ENCODE peak calls at places on chromosome 11, in eight cellular contexts. One of them, this sample, is unnamed.
A peak's percentile ranks its signal among the peaks of the same experiment; 100 is the strongest.

GRCh38 chr11:3905080-3905953 is 49.9 kb downstream of the STIM1 start:
- DNase-seq in SK-N-SH: no peak
- DNase-seq in brain microvascular endothelial cell: peak; percentile 83
- DNase-seq in GM23248: peak; percentile 84
- DNase-seq in dorsolateral prefrontal cortex: no peak
- DNase-seq in CD4-positive, alpha-beta T cell: peak; percentile 55
- DNase-seq in psoas muscle: no peak
- DNase-seq in pancreas: no peak
- DNase-seq in this sample: peak; percentile 45

GRCh38 chr11:114033572-114033971 is 25.9 kb upstream of the ZBTB16 start:
- DNase-seq in pancreas: no peak
- DNase-seq in brain microvascular endothelial cell: no peak
- DNase-seq in GM23248: no peak
- DNase-seq in CD4-positive, alpha-beta T cell: no peak
- DNase-seq in dorsolateral prefrontal cortex: no peak
- DNase-seq in psoas muscle: no peak
- DNase-seq in SK-N-SH: no peak
- DNase-seq in this sample: no peak

GRCh38 chr11:17563248-17563647 is 16.2 kb downstream of the OTOG start:
- DNase-seq in GM23248: peak; percentile 10
- DNase-seq in pancreas: no peak
- DNase-seq in CD4-positive, alpha-beta T cell: no peak
- DNase-seq in psoas muscle: no peak
- DNase-seq in dorsolateral prefrontal cortex: no peak
- DNase-seq in SK-N-SH: no peak
- DNase-seq in brain microvascular endothelial cell: no peak
- DNase-seq in this sample: no peak

GRCh38 chr11:353315-353857 is 15.9 kb upstream of the B4GALNT4 start:
- DNase-seq in dorsolateral prefrontal cortex: peak; percentile 66
- DNase-seq in psoas muscle: peak; percentile 92
- DNase-seq in brain microvascular endothelial cell: peak; percentile 57
- DNase-seq in SK-N-SH: no peak
- DNase-seq in CD4-positive, alpha-beta T cell: no peak
- DNase-seq in pancreas: peak; percentile 92
- DNase-seq in GM23248: peak; percentile 92
- DNase-seq in this sample: peak; percentile 73

GRCh38 chr11:35282226-35282882 is 137.0 kb downstream of the SLC1A2 start:
- DNase-seq in SK-N-SH: no peak
- DNase-seq in pancreas: no peak
- DNase-seq in psoas muscle: no peak
- DNase-seq in dorsolateral prefrontal cortex: no peak
- DNase-seq in CD4-positive, alpha-beta T cell: no peak
- DNase-seq in GM23248: peak; percentile 72
- DNase-seq in brain microvascular endothelial cell: peak; percentile 57
- DNase-seq in this sample: no peak

GRCh38 chr11:849951-850776 is 7.5 kb downstream of the TSPAN4 start:
- DNase-seq in dorsolateral prefrontal cortex: no peak
- DNase-seq in SK-N-SH: peak; percentile 87
- DNase-seq in CD4-positive, alpha-beta T cell: no peak
- DNase-seq in psoas muscle: no peak
- DNase-seq in pancreas: no peak
- DNase-seq in brain microvascular endothelial cell: no peak
- DNase-seq in GM23248: no peak
- DNase-seq in this sample: no peak

GRCh38 chr11:94747136-94748110 is 20.7 kb upstream of the AMOTL1 start:
- DNase-seq in brain microvascular endothelial cell: no peak
- DNase-seq in pancreas: no peak
- DNase-seq in psoas muscle: no peak
- DNase-seq in CD4-positive, alpha-beta T cell: no peak
- DNase-seq in GM23248: peak; percentile 81
- DNase-seq in SK-N-SH: no peak
- DNase-seq in dorsolateral prefrontal cortex: no peak
- DNase-seq in this sample: no peak

GRCh38 chr11:75602916-75603315 is 40.9 kb downstream of the SERPINH1 start:
- DNase-seq in pancreas: no peak
- DNase-seq in psoas muscle: no peak
- DNase-seq in SK-N-SH: no peak
- DNase-seq in brain microvascular endothelial cell: peak; percentile 45
- DNase-seq in GM23248: no peak
- DNase-seq in dorsolateral prefrontal cortex: no peak
- DNase-seq in CD4-positive, alpha-beta T cell: no peak
- DNase-seq in this sample: no peak

GRCh38 chr11:1832181-1832988 is 2.4 kb upstream of the SYT8 start:
- DNase-seq in SK-N-SH: peak; percentile 95
- DNase-seq in CD4-positive, alpha-beta T cell: peak; percentile 54
- DNase-seq in brain microvascular endothelial cell: no peak
- DNase-seq in dorsolateral prefrontal cortex: peak; percentile 67
- DNase-seq in GM23248: peak; percentile 28
- DNase-seq in psoas muscle: peak; percentile 78
- DNase-seq in pancreas: peak; percentile 78
- DNase-seq in this sample: peak; percentile 67

GRCh38 chr11:134003792-134004405 is 47.1 kb upstream of the IGSF9B start:
- DNase-seq in dorsolateral prefrontal cortex: no peak
- DNase-seq in psoas muscle: no peak
- DNase-seq in pancreas: no peak
- DNase-seq in GM23248: no peak
- DNase-seq in SK-N-SH: no peak
- DNase-seq in CD4-positive, alpha-beta T cell: no peak
- DNase-seq in brain microvascular endothelial cell: no peak
- DNase-seq in this sample: no peak

GRCh38 chr11:131688056-131688693 is 317.8 kb downstream of the NTM start:
- DNase-seq in dorsolateral prefrontal cortex: peak; percentile 64
- DNase-seq in pancreas: peak; percentile 42
- DNase-seq in CD4-positive, alpha-beta T cell: no peak
- DNase-seq in SK-N-SH: peak; percentile 96
- DNase-seq in brain microvascular endothelial cell: peak; percentile 36
- DNase-seq in GM23248: peak; percentile 81
- DNase-seq in psoas muscle: peak; percentile 72
- DNase-seq in this sample: peak; percentile 34

GRCh38 chr11:7332451-7332850 is 80.7 kb downstream of the SYT9 start:
- DNase-seq in CD4-positive, alpha-beta T cell: no peak
- DNase-seq in psoas muscle: no peak
- DNase-seq in SK-N-SH: no peak
- DNase-seq in brain microvascular endothelial cell: no peak
- DNase-seq in pancreas: no peak
- DNase-seq in GM23248: no peak
- DNase-seq in dorsolateral prefrontal cortex: no peak
- DNase-seq in this sample: no peak

GRCh38 chr11:3001496-3001895 is 9.4 kb upstream of the NAP1L4 start:
- DNase-seq in CD4-positive, alpha-beta T cell: no peak
- DNase-seq in brain microvascular endothelial cell: no peak
- DNase-seq in dorsolateral prefrontal cortex: peak; percentile 79
- DNase-seq in psoas muscle: no peak
- DNase-seq in SK-N-SH: peak; percentile 55
- DNase-seq in pancreas: peak; percentile 57
- DNase-seq in GM23248: no peak
- DNase-seq in this sample: no peak

GRCh38 chr11:86514453-86514852 is 139.8 kb downstream of the CCDC81 start:
- DNase-seq in SK-N-SH: no peak
- DNase-seq in brain microvascular endothelial cell: no peak
- DNase-seq in pancreas: no peak
- DNase-seq in dorsolateral prefrontal cortex: no peak
- DNase-seq in CD4-positive, alpha-beta T cell: no peak
- DNase-seq in psoas muscle: no peak
- DNase-seq in GM23248: no peak
- DNase-seq in this sample: no peak

GRCh38 chr11:35859311-35859710 is 84.6 kb upstream of the LDLRAD3 start:
- DNase-seq in GM23248: peak; percentile 14
- DNase-seq in SK-N-SH: no peak
- DNase-seq in pancreas: no peak
- DNase-seq in CD4-positive, alpha-beta T cell: no peak
- DNase-seq in psoas muscle: no peak
- DNase-seq in brain microvascular endothelial cell: peak; percentile 9
- DNase-seq in dorsolateral prefrontal cortex: no peak
- DNase-seq in this sample: no peak

GRCh38 chr11:130001491-130002351 is 914 bp downstream of the PRDM10 start:
- DNase-seq in brain microvascular endothelial cell: peak; percentile 12
- DNase-seq in CD4-positive, alpha-beta T cell: peak; percentile 11
- DNase-seq in SK-N-SH: no peak
- DNase-seq in dorsolateral prefrontal cortex: peak; percentile 32
- DNase-seq in psoas muscle: no peak
- DNase-seq in pancreas: no peak
- DNase-seq in GM23248: peak; percentile 78
- DNase-seq in this sample: peak; percentile 44

GRCh38 chr11:106917973-106918372 is 100.3 kb downstream of the GUCY1A2 start:
- DNase-seq in dorsolateral prefrontal cortex: no peak
- DNase-seq in SK-N-SH: peak; percentile 23
- DNase-seq in brain microvascular endothelial cell: no peak
- DNase-seq in CD4-positive, alpha-beta T cell: no peak
- DNase-seq in pancreas: no peak
- DNase-seq in psoas muscle: no peak
- DNase-seq in GM23248: peak; percentile 7
- DNase-seq in this sample: no peak

GRCh38 chr11:8684600-8685290 is 2.2 kb downstream of the RPL27A start:
- DNase-seq in CD4-positive, alpha-beta T cell: no peak
- DNase-seq in psoas muscle: no peak
- DNase-seq in GM23248: peak; percentile 14
- DNase-seq in SK-N-SH: no peak
- DNase-seq in pancreas: no peak
- DNase-seq in brain microvascular endothelial cell: no peak
- DNase-seq in dorsolateral prefrontal cortex: no peak
- DNase-seq in this sample: no peak

DNA sequence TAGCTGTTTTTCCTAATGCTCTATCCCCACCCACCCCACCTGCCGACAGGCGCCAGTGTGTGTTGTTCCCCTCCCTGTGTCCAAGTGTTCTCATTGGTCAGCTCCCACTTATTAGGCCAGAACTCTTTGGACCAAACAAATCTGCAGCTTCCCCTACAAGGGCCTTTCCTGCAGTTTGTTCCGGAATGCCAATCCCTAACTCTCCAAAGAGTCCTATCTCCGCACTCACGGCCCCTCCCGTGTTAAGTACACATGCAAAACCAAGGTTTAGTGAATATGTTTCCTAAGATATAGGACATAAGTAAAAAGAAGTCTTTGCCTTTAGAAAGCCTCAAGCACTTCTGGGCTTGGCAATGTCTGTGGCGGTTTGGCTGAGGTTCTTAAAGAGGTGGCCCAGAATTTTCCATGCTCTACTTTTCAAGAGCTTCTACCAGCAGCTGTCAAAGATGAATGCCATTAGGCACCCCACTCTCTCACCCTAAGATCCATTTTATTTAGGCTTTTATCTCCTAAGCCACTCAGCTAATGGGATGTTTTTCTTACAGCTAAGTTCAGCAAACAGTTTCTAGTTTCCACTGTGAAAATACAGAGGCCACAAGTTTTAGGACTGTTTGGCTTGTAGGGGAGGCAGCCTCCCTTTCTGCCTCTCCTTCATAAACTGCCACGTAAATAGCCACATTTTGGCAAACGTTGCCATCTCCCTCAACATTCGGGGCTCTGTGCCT is 1.6 kb downstream of the CD59 start:
- DNase-seq in psoas muscle: peak; percentile 50
- DNase-seq in pancreas: no peak
- DNase-seq in GM23248: peak; percentile 64
- DNase-seq in dorsolateral prefrontal cortex: no peak
- DNase-seq in brain microvascular endothelial cell: peak; percentile 30
- DNase-seq in CD4-positive, alpha-beta T cell: no peak
- DNase-seq in SK-N-SH: no peak
- DNase-seq in this sample: peak; percentile 46
- H3K27ac ChIP-seq in psoas muscle: peak overlapping the region; percentile 98
- H3K27ac ChIP-seq in pancreas: peak overlapping the region; percentile 46
- H3K27ac ChIP-seq in GM23248: peak overlapping the region; percentile 95
- H3K27ac ChIP-seq in dorsolateral prefrontal cortex: peak overlapping the region; percentile 89
- H3K27ac ChIP-seq in brain microvascular endothelial cell: peak overlapping the region; percentile 96
- H3K27ac ChIP-seq in CD4-positive, alpha-beta T cell: no peak overlapping the region
- H3K27ac ChIP-seq in SK-N-SH: no peak overlapping the region
- H3K27ac ChIP-seq in this sample: peak overlapping the region; percentile 96

GRCh38 chr11:122668562-122669090 is 13.1 kb downstream of the UBASH3B start:
- DNase-seq in GM23248: peak; percentile 54
- DNase-seq in CD4-positive, alpha-beta T cell: no peak
- DNase-seq in psoas muscle: no peak
- DNase-seq in brain microvascular endothelial cell: peak; percentile 63
- DNase-seq in dorsolateral prefrontal cortex: no peak
- DNase-seq in pancreas: no peak
- DNase-seq in SK-N-SH: no peak
- DNase-seq in this sample: no peak

GRCh38 chr11:122664188-122664587 is 8.7 kb downstream of the UBASH3B start:
- DNase-seq in dorsolateral prefrontal cortex: no peak
- DNase-seq in CD4-positive, alpha-beta T cell: no peak
- DNase-seq in psoas muscle: no peak
- DNase-seq in pancreas: no peak
- DNase-seq in brain microvascular endothelial cell: no peak
- DNase-seq in SK-N-SH: no peak
- DNase-seq in GM23248: peak; percentile 59
- DNase-seq in this sample: no peak

GRCh38 chr11:122663764-122664163 is 8.2 kb downstream of the UBASH3B start:
- DNase-seq in psoas muscle: no peak
- DNase-seq in GM23248: peak; percentile 47
- DNase-seq in CD4-positive, alpha-beta T cell: no peak
- DNase-seq in dorsolateral prefrontal cortex: no peak
- DNase-seq in pancreas: no peak
- DNase-seq in SK-N-SH: no peak
- DNase-seq in brain microvascular endothelial cell: no peak
- DNase-seq in this sample: no peak

GRCh38 chr11:122665882-122666281 is 10.4 kb downstream of the UBASH3B start:
- DNase-seq in pancreas: no peak
- DNase-seq in CD4-positive, alpha-beta T cell: no peak
- DNase-seq in SK-N-SH: no peak
- DNase-seq in psoas muscle: no peak
- DNase-seq in brain microvascular endothelial cell: no peak
- DNase-seq in dorsolateral prefrontal cortex: no peak
- DNase-seq in GM23248: no peak
- DNase-seq in this sample: no peak

GRCh38 chr11:122666743-122667142 is 11.2 kb downstream of the UBASH3B start:
- DNase-seq in dorsolateral prefrontal cortex: no peak
- DNase-seq in brain microvascular endothelial cell: no peak
- DNase-seq in pancreas: no peak
- DNase-seq in GM23248: no peak
- DNase-seq in psoas muscle: no peak
- DNase-seq in SK-N-SH: no peak
- DNase-seq in CD4-positive, alpha-beta T cell: no peak
- DNase-seq in this sample: no peak
- H3K27ac ChIP-seq in dorsolateral prefrontal cortex: no peak overlapping the region
- H3K27ac ChIP-seq in brain microvascular endothelial cell: no peak overlapping the region
- H3K27ac ChIP-seq in pancreas: no peak overlapping the region
- H3K27ac ChIP-seq in GM23248: no peak overlapping the region
- H3K27ac ChIP-seq in psoas muscle: no peak overlapping the region
- H3K27ac ChIP-seq in SK-N-SH: no peak overlapping the region
- H3K27ac ChIP-seq in CD4-positive, alpha-beta T cell: no peak overlapping the region
- H3K27ac ChIP-seq in this sample: no peak overlapping the region

GRCh38 chr11:67434395-67434881 is 3.0 kb downstream of the PTPRCAP start:
- DNase-seq in SK-N-SH: no peak
- DNase-seq in brain microvascular endothelial cell: no peak
- DNase-seq in GM23248: no peak
- DNase-seq in CD4-positive, alpha-beta T cell: no peak
- DNase-seq in dorsolateral prefrontal cortex: no peak
- DNase-seq in pancreas: no peak
- DNase-seq in psoas muscle: no peak
- DNase-seq in this sample: no peak
- H3K27ac ChIP-seq in SK-N-SH: no peak overlapping the region
- H3K27ac ChIP-seq in brain microvascular endothelial cell: no peak overlapping the region
- H3K27ac ChIP-seq in GM23248: no peak overlapping the region
- H3K27ac ChIP-seq in CD4-positive, alpha-beta T cell: peak overlapping the region; percentile 94
- H3K27ac ChIP-seq in dorsolateral prefrontal cortex: no peak overlapping the region
- H3K27ac ChIP-seq in pancreas: no peak overlapping the region
- H3K27ac ChIP-seq in psoas muscle: no peak overlapping the region
- H3K27ac ChIP-seq in this sample: no peak overlapping the region

DNA sequence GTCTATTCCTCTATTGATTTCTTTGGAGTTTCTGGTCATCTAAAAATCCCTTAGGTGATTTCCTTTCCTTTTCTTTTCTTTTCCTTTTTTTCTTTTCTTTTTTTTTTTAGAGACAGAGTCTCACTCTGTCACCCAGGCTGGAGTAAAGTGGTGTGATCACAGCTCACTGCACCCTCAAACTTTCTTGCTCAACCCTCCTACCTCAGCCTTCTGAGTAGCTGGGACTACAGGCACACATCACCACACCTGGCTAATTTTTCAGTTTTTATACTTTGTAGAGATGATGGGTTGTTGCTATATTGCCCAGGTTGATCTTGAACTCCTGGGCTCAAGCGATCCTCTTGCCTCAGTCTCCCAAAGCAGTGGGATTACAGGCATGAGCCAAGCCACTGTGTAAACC is 1.9 kb upstream of the C11orf52 start:
- DNase-seq in psoas muscle: no peak
- DNase-seq in pancreas: no peak
- DNase-seq in CD4-positive, alpha-beta T cell: no peak
- DNase-seq in dorsolateral prefrontal cortex: no peak
- DNase-seq in SK-N-SH: no peak
- DNase-seq in GM23248: no peak
- DNase-seq in brain microvascular endothelial cell: no peak
- DNase-seq in this sample: no peak
- H3K27ac ChIP-seq in psoas muscle: peak overlapping the region; percentile 91
- H3K27ac ChIP-seq in pancreas: no peak overlapping the region
- H3K27ac ChIP-seq in CD4-positive, alpha-beta T cell: no peak overlapping the region
- H3K27ac ChIP-seq in dorsolateral prefrontal cortex: no peak overlapping the region
- H3K27ac ChIP-seq in SK-N-SH: no peak overlapping the region
- H3K27ac ChIP-seq in GM23248: no peak overlapping the region
- H3K27ac ChIP-seq in brain microvascular endothelial cell: no peak overlapping the region
- H3K27ac ChIP-seq in this sample: no peak overlapping the region

This sample was measured in transverse colon.